ENCODE peak calls at places on chromosomes 5 and 9, in five cellular contexts. K is PC-9, I is pancreas, Q is AG09319, P is mucosa of descending colon. H is an unnamed sample.

GRCh38 chr5:126460459-126460858 is 37.2 kb downstream of the GRAMD2B start:
- DNase-seq in K (no peak), I (no peak), Q (no peak), P (no peak), H (no peak)

GRCh38 chr5:59034498-59035186 is 451.8 kb downstream of the RAB3C start:
- DNase-seq in K (no peak), I (no peak), Q (no peak), P (no peak), H (no peak)

GRCh38 chr9:85927077-85927476 is 13.9 kb upstream of the NAA35 start:
- DNase-seq in K (no peak), I (no peak), Q (no peak), P (no peak), H (no peak)

GRCh38 chr9:68991457-68991856 is 22.5 kb downstream of the PRKACG start:
- DNase-seq in K (no peak), I (no peak), Q (no peak), P (no peak), H (no peak)

GRCh38 chr9:86286278-86286677 is 3.9 kb upstream of the ISCA1 start:
- DNase-seq in K (no peak), I (no peak), Q (no peak), P (no peak), H (no peak)

GRCh38 chr5:4553968-4554367 is 586.2 kb upstream of the ADAMTS16 start:
- DNase-seq in K (no peak), I (no peak), Q (no peak), P (no peak), H (no peak)

GRCh38 chr5:93741136-93741811 is at the start of gene POU5F2:
- DNase-seq in K (no peak), I (peak; percentile 55), Q (no peak), P (no peak), H (no peak)

GRCh38 chr9:80994892-80995291 is 694.5 kb downstream of the TLE1 start:
- DNase-seq in K (no peak), I (no peak), Q (no peak), P (no peak), H (peak; percentile 3)

GRCh38 chr5:99169309-99169708 is 240.5 kb upstream of the CHD1 start:
- DNase-seq in K (no peak), I (no peak), Q (no peak), P (no peak), H (no peak)

GRCh38 chr5:117131048-117131679 is 556.5 kb upstream of the SEMA6A start:
- DNase-seq in K (no peak), I (no peak), Q (no peak), P (no peak), H (no peak)

GRCh38 chr5:148467958-148468357 is 84.2 kb downstream of the FBXO38 start:
- DNase-seq in K (no peak), I (no peak), Q (no peak), P (no peak), H (no peak)

GRCh38 chr5:139985733-139986132 is 57.4 kb downstream of the NRG2 start:
- DNase-seq in K (peak; percentile 82), I (no peak), Q (no peak), P (no peak), H (peak; percentile 10)
- TF ChIP-seq CTCF in K (no peak), I (no peak), Q (no peak), P (no peak), H (no peak)

GRCh38 chr9:108160039-108160438 is 670.5 kb upstream of the KLF4 start:
- DNase-seq in K (no peak), I (no peak), Q (no peak), P (no peak), H (no peak)

GRCh38 chr9:108162664-108163063 is 673.1 kb upstream of the KLF4 start:
- DNase-seq in K (no peak), I (no peak), Q (peak; percentile 67), P (no peak), H (peak; percentile 30)

GRCh38 chr9:108163321-108164005 is 673.9 kb upstream of the KLF4 start:
- DNase-seq in K (no peak), I (no peak), Q (no peak), P (no peak), H (no peak)

GRCh38 chr9:108161520-108161919 is 672.0 kb upstream of the KLF4 start:
- DNase-seq in K (no peak), I (no peak), Q (no peak), P (no peak), H (no peak)

DNA sequence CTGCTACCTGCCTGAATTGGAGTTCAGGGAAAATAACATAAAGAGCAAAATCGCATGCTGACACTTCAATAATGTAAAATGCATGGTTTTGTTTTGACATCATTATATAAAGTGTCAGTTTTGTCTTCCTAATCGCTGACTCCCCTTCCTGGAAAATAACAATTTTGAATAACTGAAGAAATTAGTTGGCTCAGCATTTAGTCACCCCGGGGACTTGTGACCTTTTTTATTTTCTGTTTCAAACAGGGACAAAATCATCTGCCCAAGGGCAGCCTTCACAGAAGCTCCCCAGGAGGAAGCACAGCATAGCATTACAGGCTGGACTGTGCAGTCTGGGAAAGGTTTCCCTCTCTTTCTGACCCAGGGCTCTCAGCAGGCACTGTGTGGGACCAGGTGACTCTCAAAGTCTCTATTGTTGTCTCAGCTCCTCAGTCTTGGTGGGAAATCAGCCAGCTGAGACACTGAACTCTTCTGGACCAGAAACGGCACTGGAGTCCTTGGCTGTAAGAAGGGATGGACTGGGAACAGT is 671.2 kb upstream of the KLF4 start:
- DNase-seq in K (no peak), I (no peak), Q (no peak), P (no peak), H (no peak)
- TF ChIP-seq CTCF in K (no peak), I (no peak), Q (no peak), P (no peak), H (no peak)

GRCh38 chr5:157708866-157709265 is 22.4 kb upstream of the THG1L start:
- DNase-seq in K (no peak), I (no peak), Q (no peak), P (no peak), H (no peak)

GRCh38 chr5:157709346-157709745 is 21.9 kb upstream of the THG1L start:
- DNase-seq in K (no peak), I (no peak), Q (no peak), P (no peak), H (no peak)

GRCh38 chr5:157714036-157714435 is 17.2 kb upstream of the THG1L start:
- DNase-seq in K (no peak), I (no peak), Q (no peak), P (no peak), H (no peak)

GRCh38 chr5:157710431-157710830 is 20.8 kb upstream of the THG1L start:
- DNase-seq in K (no peak), I (no peak), Q (no peak), P (no peak), H (no peak)

DNA sequence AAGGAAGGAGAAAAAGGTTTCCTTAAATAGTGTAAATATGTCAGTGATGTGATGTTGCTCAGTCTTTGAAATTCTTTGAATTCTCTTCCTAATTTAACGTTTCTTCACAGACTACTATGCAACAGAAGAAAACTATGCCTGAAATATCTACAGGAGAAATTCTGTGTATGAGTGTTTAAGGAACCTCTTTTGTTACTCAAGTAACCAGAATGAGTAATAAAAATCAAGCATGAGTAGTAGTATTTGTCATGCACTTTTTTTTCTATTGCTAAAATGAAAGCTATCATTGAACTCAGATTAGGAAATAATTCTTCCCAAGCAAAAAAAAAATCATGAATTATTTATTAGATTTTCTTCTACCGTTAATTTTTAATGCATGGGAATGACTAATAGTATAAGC is 20.3 kb upstream of the THG1L start:
- DNase-seq in K (peak; percentile 63), I (no peak), Q (peak; percentile 15), P (no peak), H (no peak)
- TF ChIP-seq CTCF in K (no peak), I (no peak), Q (no peak), P (no peak), H (no peak)

GRCh38 chr9:131092030-131092429 is 4.3 kb upstream of the AIF1L start:
- DNase-seq in K (no peak), I (no peak), Q (no peak), P (no peak), H (no peak)
- TF ChIP-seq CTCF in K (no peak), I (no peak), Q (no peak), P (no peak), H (no peak)

DNA sequence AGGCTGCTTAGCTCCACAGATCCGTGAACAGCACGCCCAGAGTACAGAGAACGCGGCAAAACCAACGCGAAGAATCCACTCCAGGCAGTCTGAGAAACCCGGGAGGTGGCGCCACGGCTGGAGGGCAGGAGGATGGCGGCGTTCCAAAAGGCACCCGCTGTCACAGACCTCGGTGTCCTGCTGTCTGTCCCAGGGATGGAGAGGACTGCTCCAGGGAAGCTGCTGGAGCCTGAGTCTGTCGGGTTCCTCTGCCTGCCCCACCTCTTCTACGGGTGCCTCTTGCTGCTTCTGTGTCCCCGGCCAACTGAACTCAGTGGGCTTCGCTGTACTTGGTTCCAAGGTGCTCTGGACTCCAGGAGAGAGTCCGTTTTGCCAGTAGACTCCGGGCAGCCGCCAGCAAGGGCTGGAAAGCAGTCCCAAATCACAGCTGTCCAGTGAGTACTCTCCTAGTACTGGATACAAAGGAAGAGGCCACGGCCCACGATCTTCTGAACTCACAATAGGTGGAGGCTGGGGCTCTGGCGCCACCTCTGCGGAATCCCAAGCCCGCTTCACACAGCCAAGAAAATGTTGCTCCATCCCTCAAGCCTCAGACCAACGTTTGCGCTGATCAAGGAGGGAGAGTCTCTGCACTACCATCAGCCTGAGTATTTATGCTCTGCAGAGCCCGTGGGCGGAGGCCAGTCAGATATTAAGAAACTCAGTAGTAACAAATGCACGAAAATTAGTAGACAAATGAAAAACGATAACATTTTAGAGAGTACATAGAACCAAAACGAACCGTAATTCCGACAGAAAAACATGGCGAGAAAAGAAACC is 442 bp downstream of the ANXA2R start:
- DNase-seq in K (peak; percentile 51), I (peak; percentile 69), Q (no peak), P (peak; percentile 71), H (no peak)
- TF ChIP-seq CTCF in K (no peak), I (no peak), Q (no peak), P (no peak), H (no peak)

DNA sequence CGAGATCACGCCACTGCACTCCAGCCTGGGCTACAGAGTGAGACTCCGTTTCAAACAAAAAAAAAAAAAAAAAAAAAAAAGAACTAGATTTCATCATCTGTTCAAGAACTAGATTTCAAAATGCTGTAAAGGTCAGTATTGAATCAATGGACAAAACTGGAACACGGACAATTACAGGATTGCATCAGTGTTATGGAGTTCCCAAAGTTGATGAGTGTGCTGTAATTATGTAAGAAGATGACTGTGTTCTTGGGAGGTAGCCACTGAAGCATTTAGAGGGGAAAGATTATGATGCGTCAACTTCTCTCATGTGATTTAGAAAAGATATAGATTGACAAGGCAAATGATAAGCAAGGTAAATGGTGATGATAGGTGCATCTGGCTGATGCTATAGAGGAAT is 6.5 kb downstream of the FAM240B start:
- DNase-seq in K (peak; percentile 58), I (no peak), Q (peak; percentile 68), P (no peak), H (no peak)
- TF ChIP-seq CTCF in K (no peak), I (no peak), Q (no peak), P (no peak), H (no peak)

DNA sequence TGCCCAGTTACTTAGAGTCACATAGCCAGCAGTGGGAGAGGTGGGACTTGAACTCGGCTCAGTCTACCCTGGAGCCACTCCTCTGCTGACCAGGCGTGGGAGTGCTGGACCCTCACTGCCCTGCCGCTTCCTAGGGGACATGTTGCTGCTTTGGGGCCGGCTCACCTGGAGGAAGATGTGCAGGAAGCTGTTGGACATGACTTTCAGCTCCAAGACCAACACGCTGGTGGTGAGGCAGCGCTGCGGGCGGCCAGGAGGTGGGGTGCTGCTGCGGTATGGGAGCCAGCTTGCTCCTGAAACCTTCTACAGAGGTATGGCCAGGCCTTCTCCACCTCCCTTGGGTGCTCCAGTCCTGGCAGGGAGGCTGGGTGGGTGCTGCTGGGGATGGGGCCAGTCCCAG is 3.4 kb upstream of the CACFD1 start:
- DNase-seq in K (no peak), I (no peak), Q (no peak), P (no peak), H (no peak)
- TF ChIP-seq CTCF in K (no peak), I (no peak), Q (no peak), P (no peak), H (peak; percentile 19)